ENCODE peak calls at places on chromosomes 2 and 18, in ten cellular contexts. Z, L, I, M, K, W, R, A, G and P are unnamed samples.

GRCh38 chr2:102509749-102510148 is 36.7 kb downstream of the SLC9A4 start:
- DNase-seq in Z (no peak), L (peak; percentile 71), I (peak; percentile 43), M (peak; percentile 28), K (no peak), W (no peak), R (no peak), A (peak; percentile 29), G (no peak), P (no peak)

GRCh38 chr2:241386519-241386918 is 30.4 kb downstream of the FARP2 start:
- DNase-seq in Z (no peak), L (no peak), I (no peak), M (no peak), K (no peak), W (no peak), R (no peak), A (no peak), G (no peak), P (no peak)

GRCh38 chr2:51918113-51918512 is 886.2 kb upstream of the NRXN1 start:
- DNase-seq in Z (no peak), L (peak; percentile 76), I (peak; percentile 4), M (peak; percentile 88), K (no peak), W (no peak), R (no peak), A (no peak), G (no peak), P (no peak)

GRCh38 chr2:15941970-15942710 is 1.8 kb downstream of the MYCN start:
- DNase-seq in Z (peak; percentile 49), L (no peak), I (no peak), M (no peak), K (no peak), W (no peak), R (no peak), A (no peak), G (peak; percentile 53), P (peak; percentile 85)

GRCh38 chr2:239818531-239819011 is 206.6 kb downstream of the NDUFA10 start:
- DNase-seq in Z (no peak), L (no peak), I (no peak), M (no peak), K (no peak), W (peak; percentile 48), R (no peak), A (no peak), G (no peak), P (peak; percentile 89)

GRCh38 chr18:46207985-46208384 is 103.8 kb downstream of the HAUS1 start:
- DNase-seq in Z (no peak), L (no peak), I (no peak), M (no peak), K (no peak), W (no peak), R (no peak), A (no peak), G (no peak), P (no peak)

GRCh38 chr2:84646514-84646913 is 130.2 kb downstream of the DNAH6 start:
- DNase-seq in Z (no peak), L (no peak), I (no peak), M (no peak), K (no peak), W (no peak), R (no peak), A (no peak), G (no peak), P (no peak)

GRCh38 chr18:32714571-32715148 is 58.2 kb downstream of the KLHL14 start:
- DNase-seq in Z (no peak), L (peak; percentile 68), I (peak; percentile 48), M (peak; percentile 69), K (no peak), W (no peak), R (peak; percentile 14), A (peak; percentile 78), G (peak; percentile 37), P (no peak)

DNA sequence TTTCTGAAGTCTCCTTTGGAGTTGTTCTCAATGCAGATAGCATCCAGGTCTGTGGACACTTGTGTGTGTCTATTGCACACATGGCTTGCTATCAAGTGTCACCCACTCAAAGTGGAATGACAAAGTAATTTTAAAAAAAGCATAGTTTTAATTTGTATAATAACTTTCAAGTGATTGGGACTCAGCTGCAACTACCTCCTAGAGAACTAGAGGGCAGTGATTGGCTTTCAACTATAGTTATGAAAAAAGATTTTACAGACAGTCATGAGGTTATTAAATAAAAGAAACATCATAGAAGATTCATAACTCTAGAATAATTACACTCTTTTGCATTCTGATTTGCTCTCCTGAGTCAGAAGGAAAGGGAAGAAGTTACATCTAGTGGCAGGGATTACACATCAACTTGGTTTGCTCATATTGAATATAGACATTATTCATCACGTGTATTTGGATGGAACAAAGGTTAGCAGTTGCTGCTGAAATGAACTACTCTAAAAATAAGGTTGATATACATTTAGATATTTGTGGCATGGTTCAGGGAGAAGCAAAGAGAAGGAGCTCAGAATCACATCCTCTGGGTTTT is 4.7 kb downstream of the GPR39 start:
- DNase-seq in Z (no peak), L (peak; percentile 40), I (no peak), M (peak; percentile 25), K (no peak), W (no peak), R (no peak), A (no peak), G (no peak), P (no peak)
- TF ChIP-seq CTCF in Z (no peak), L (peak; percentile 12), I (peak; percentile 8), M (peak; percentile 29), K (no peak), W (no peak), R (no peak), A (peak; percentile 33), G (no peak), P (peak; percentile 57)

GRCh38 chr2:54107455-54107764 is 8.0 kb upstream of the ACYP2 start:
- DNase-seq in Z (no peak), L (no peak), I (no peak), M (no peak), K (no peak), W (no peak), R (no peak), A (no peak), G (no peak), P (no peak)

GRCh38 chr2:54099834-54100595 is 15.4 kb upstream of the ACYP2 start:
- DNase-seq in Z (no peak), L (no peak), I (no peak), M (no peak), K (no peak), W (no peak), R (no peak), A (no peak), G (no peak), P (no peak)

GRCh38 chr2:54100772-54101171 is 14.6 kb upstream of the ACYP2 start:
- DNase-seq in Z (no peak), L (no peak), I (no peak), M (no peak), K (no peak), W (no peak), R (no peak), A (no peak), G (no peak), P (no peak)

GRCh38 chr2:54106631-54107454 is 8.6 kb upstream of the ACYP2 start:
- DNase-seq in Z (no peak), L (peak; percentile 76), I (peak; percentile 25), M (peak; percentile 63), K (no peak), W (no peak), R (no peak), A (peak; percentile 64), G (no peak), P (no peak)

DNA sequence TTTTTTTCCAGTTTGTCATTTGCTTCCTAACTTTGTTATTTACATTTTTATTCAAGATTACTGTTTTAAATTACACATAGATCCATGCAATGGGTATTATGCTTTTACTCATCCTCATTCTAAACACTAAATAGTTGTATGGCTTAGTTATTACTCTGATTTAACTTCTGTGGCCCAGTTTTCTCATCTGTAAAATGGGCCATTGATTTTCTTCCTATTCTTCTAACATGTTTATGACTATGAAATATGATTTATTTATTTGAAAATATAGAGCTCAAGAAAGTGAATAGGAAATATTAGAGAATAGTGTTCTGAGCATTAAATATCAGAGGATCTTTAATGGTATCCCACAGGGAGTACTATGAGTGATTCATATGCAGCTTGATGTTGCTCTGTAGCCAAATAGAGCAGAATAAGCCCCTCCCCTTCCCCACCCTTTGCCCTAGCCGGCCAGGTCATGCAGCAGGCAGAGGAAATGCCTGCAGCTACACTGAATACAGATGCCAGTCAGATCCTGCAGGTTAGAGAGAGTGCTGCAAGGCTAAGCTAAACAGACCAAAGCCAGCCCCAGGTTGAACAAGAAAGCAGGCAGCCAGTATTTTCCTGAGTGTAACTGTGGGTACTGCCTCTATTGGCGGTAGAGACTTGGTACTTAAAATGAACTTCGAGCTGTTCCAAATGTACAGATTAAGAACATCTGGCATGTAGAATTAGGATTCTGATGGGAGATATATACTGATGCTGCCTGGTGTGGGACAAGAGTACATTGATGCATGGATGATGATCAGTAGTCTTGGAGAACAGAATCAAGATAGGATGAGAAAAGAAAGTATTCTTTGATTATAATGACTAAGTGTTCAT is 11.7 kb upstream of the ACYP2 start:
- DNase-seq in Z (peak; percentile 67), L (peak; percentile 87), I (peak; percentile 47), M (peak; percentile 83), K (no peak), W (no peak), R (peak; percentile 41), A (peak; percentile 69), G (peak; percentile 47), P (no peak)
- TF ChIP-seq CTCF in Z (no peak), L (no peak), I (no peak), M (peak; percentile 1), K (no peak), W (no peak), R (no peak), A (no peak), G (no peak), P (peak; percentile 38)

GRCh38 chr2:11687736-11688135 is 17.7 kb upstream of the NTSR2 start:
- DNase-seq in Z (no peak), L (no peak), I (no peak), M (no peak), K (no peak), W (no peak), R (no peak), A (no peak), G (no peak), P (no peak)

GRCh38 chr2:11684894-11685460 is 15.0 kb upstream of the NTSR2 start:
- DNase-seq in Z (no peak), L (no peak), I (no peak), M (no peak), K (no peak), W (no peak), R (no peak), A (no peak), G (no peak), P (no peak)

GRCh38 chr2:11691071-11691660 is 21.2 kb upstream of the NTSR2 start:
- DNase-seq in Z (no peak), L (no peak), I (no peak), M (no peak), K (no peak), W (no peak), R (no peak), A (no peak), G (no peak), P (no peak)

GRCh38 chr2:11685906-11686470 is 16.0 kb upstream of the NTSR2 start:
- DNase-seq in Z (no peak), L (no peak), I (no peak), M (no peak), K (no peak), W (no peak), R (no peak), A (no peak), G (no peak), P (no peak)

GRCh38 chr2:11688222-11689069 is 18.5 kb upstream of the NTSR2 start:
- DNase-seq in Z (peak; percentile 83), L (peak; percentile 81), I (peak; percentile 60), M (peak; percentile 75), K (peak; percentile 79), W (peak; percentile 87), R (peak; percentile 59), A (peak; percentile 65), G (peak; percentile 87), P (no peak)
- TF ChIP-seq CTCF in Z (peak; percentile 82), L (peak; percentile 91), I (peak; percentile 85), M (peak; percentile 75), K (peak; percentile 89), W (peak; percentile 88), R (peak; percentile 90), A (peak; percentile 84), G (peak; percentile 76), P (peak; percentile 99)

DNA sequence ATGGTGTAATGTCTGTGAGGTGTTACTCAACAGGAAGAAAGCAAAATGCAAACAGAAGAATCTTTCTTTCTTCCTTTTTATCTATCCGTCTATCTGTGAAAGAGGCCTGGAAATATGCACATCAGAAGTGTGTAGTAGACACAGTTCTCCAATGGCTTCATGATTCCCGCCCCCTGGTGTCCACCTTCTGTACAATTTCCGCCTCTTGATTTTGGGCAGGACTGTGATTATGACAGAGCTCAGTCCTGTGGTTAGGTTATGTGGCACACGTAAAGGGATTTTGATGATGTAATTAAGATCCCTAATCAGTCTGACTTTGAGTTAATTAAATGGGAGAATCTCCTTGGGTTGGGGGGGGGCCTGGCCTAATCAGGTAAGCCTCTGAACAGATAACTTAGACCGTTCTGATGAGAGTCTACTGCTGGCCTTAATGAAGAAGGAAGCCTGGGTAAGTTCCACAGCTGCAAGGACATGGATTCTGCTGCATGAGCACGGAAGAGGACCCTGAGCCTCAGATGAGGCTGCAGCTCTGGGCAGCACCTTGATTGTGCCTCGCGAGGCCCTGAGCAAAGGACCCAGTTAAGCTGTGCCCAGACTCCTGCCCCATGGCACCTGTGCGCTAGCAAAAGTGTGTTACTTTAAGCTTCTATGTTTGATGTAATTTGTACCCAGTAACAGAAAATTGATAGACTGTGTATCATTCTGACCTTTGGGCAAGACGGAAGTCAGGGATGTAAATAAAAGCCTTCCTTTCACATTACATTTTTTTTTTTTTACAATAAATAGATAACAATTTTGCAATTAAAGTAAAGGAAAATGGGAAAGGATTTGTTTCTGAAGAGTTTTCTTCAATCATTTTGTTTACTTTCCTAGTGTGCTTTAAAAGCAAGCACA is 11.3 kb upstream of the KCNF1 start:
- DNase-seq in Z (no peak), L (peak; percentile 9), I (no peak), M (no peak), K (no peak), W (no peak), R (no peak), A (no peak), G (no peak), P (no peak)
- TF ChIP-seq CTCF in Z (peak; percentile 29), L (peak; percentile 10), I (no peak), M (peak; percentile 9), K (no peak), W (peak; percentile 20), R (peak; percentile 37), A (peak; percentile 25), G (no peak), P (peak; percentile 53)